ENCODE peak calls at places on chromosomes 7 and 10, in nine cellular contexts. S is GM12865, O is endothelial cell, L is NCI-H1417, U is T-helper 1 cell, Y is amygdala, W is NT2/D1, X is posterior vena cava, M is body of pancreas. K is an unnamed sample.

GRCh38 chr7:37247881-37248280 is 200.8 kb downstream of the ELMO1 start:
- DNase-seq in S (no peak), O (no peak), L (no peak), U (no peak), Y (no peak), W (peak), X (no peak), M (peak), K (no peak)

GRCh38 chr10:3782099-3782455 is 2.9 kb downstream of the KLF6 start:
- DNase-seq in S (peak), O (no peak), L (no peak), U (peak), Y (no peak), W (no peak), X (no peak), M (no peak), K (no peak)

GRCh38 chr7:108420482-108420908 is 35.7 kb downstream of the NRCAM start:
- DNase-seq in S (no peak), O (no peak), L (no peak), U (no peak), Y (no peak), W (no peak), X (no peak), M (no peak), K (no peak)

GRCh38 chr7:99106869-99107268 is 37.0 kb downstream of the SMURF1 start:
- DNase-seq in S (no peak), O (no peak), L (no peak), U (no peak), Y (no peak), W (no peak), X (no peak), M (peak), K (no peak)

GRCh38 chr10:75956624-75957023 is 525.2 kb downstream of the LRMDA start:
- DNase-seq in S (peak), O (no peak), L (no peak), U (no peak), Y (no peak), W (no peak), X (no peak), M (no peak), K (no peak)

GRCh38 chr10:98047009-98047741 is 16.8 kb upstream of the CRTAC1 start:
- DNase-seq in S (no peak), O (no peak), L (no peak), U (no peak), Y (peak), W (no peak), X (no peak), M (no peak), K (no peak)

GRCh38 chr7:141483044-141483443 is 68.2 kb upstream of the AGK start:
- DNase-seq in S (peak), O (no peak), L (no peak), U (no peak), Y (no peak), W (no peak), X (no peak), M (no peak), K (no peak)

GRCh38 chr7:17095001-17095574 is 203.4 kb upstream of the AHR start:
- DNase-seq in S (no peak), O (no peak), L (no peak), U (no peak), Y (no peak), W (no peak), X (peak), M (peak), K (peak)

GRCh38 chr10:118523775-118524174 is 71.7 kb downstream of the PRLHR start:
- DNase-seq in S (no peak), O (no peak), L (no peak), U (no peak), Y (no peak), W (no peak), X (no peak), M (no peak), K (peak)

GRCh38 chr10:110802090-110802489 is 69.6 kb upstream of the PDCD4 start:
- DNase-seq in S (no peak), O (no peak), L (no peak), U (no peak), Y (no peak), W (no peak), X (no peak), M (no peak), K (peak)

GRCh38 chr10:103727546-103727963 is 127.8 kb downstream of the SH3PXD2A start:
- DNase-seq in S (no peak), O (no peak), L (no peak), U (no peak), Y (peak), W (no peak), X (no peak), M (no peak), K (no peak)

GRCh38 chr7:41491752-41492405 is 211.0 kb downstream of the INHBA start:
- DNase-seq in S (no peak), O (no peak), L (no peak), U (no peak), Y (no peak), W (no peak), X (no peak), M (no peak), K (no peak)

GRCh38 chr10:103877861-103878260 is 22.5 kb upstream of the SH3PXD2A start:
- DNase-seq in S (no peak), O (no peak), L (no peak), U (no peak), Y (no peak), W (no peak), X (no peak), M (no peak), K (no peak)

GRCh38 chr7:2517004-2517403 is 2.6 kb upstream of the LFNG start:
- DNase-seq in S (no peak), O (no peak), L (no peak), U (no peak), Y (no peak), W (no peak), X (no peak), M (no peak), K (peak)

GRCh38 chr7:7247658-7248057 is 65.3 kb downstream of the C1GALT1 start:
- DNase-seq in S (no peak), O (no peak), L (no peak), U (no peak), Y (no peak), W (no peak), X (no peak), M (no peak), K (no peak)

GRCh38 chr7:12066004-12066403 is 145.1 kb upstream of the TMEM106B start:
- DNase-seq in S (no peak), O (no peak), L (no peak), U (no peak), Y (no peak), W (no peak), X (no peak), M (no peak), K (no peak)

GRCh38 chr10:106764360-106764759 is 400.1 kb downstream of the SORCS1 start:
- DNase-seq in S (no peak), O (no peak), L (no peak), U (no peak), Y (no peak), W (no peak), X (no peak), M (no peak), K (no peak)

GRCh38 chr10:31593124-31593523 is 274.1 kb downstream of the ZEB1 start:
- DNase-seq in S (no peak), O (no peak), L (no peak), U (no peak), Y (no peak), W (no peak), X (no peak), M (no peak), K (no peak)

GRCh38 chr7:2843711-2844152 is 376 bp downstream of the GNA12 start:
- DNase-seq in S (peak), O (peak), L (peak), U (no peak), Y (no peak), W (no peak), X (peak), M (peak), K (no peak)

GRCh38 chr7:64307254-64308018 is 6.3 kb upstream of the ZNF736 start:
- DNase-seq in S (peak), O (peak), L (peak), U (peak), Y (peak), W (peak), X (peak), M (peak), K (peak)

GRCh38 chr10:62924344-62924748 is 108.2 kb upstream of the EGR2 start:
- DNase-seq in S (no peak), O (no peak), L (no peak), U (no peak), Y (no peak), W (no peak), X (no peak), M (peak), K (no peak)

GRCh38 chr7:66741-67140 is 125.6 kb upstream of the FAM20C start:
- DNase-seq in S (no peak), O (no peak), L (no peak), U (no peak), Y (no peak), W (no peak), X (peak), M (no peak), K (no peak)

GRCh38 chr7:93165447-93165846 is 17.3 kb upstream of the SAMD9L start:
- DNase-seq in S (peak), O (no peak), L (no peak), U (no peak), Y (no peak), W (no peak), X (no peak), M (no peak), K (no peak)

GRCh38 chr7:108480311-108480710 is 24.1 kb upstream of the NRCAM start:
- DNase-seq in S (no peak), O (no peak), L (no peak), U (no peak), Y (no peak), W (no peak), X (no peak), M (no peak), K (no peak)

GRCh38 chr7:51261950-51262795 is 54.4 kb downstream of the COBL start:
- DNase-seq in S (no peak), O (no peak), L (no peak), U (no peak), Y (no peak), W (no peak), X (no peak), M (peak), K (no peak)

GRCh38 chr10:119316729-119317097 is 109.3 kb downstream of the GRK5 start:
- DNase-seq in S (no peak), O (no peak), L (no peak), U (no peak), Y (no peak), W (peak), X (no peak), M (no peak), K (peak)

GRCh38 chr7:153397459-153397858 is 637.9 kb downstream of the ACTR3B start:
- DNase-seq in S (no peak), O (no peak), L (no peak), U (no peak), Y (no peak), W (no peak), X (no peak), M (no peak), K (no peak)